ENCODE peak calls at places on chromosomes 12 and 14, in six cellular contexts. K, Q, E, N, I and R are unnamed samples.
A peak's percentile ranks its signal among the peaks of the same experiment; 100 is the strongest.

GRCh38 chr14:21631084-21631483 is 3.7 kb downstream of the OR10G2 start:
- DNase-seq in K (no peak), Q (no peak), E (no peak), N (no peak), I (no peak), R (no peak)

GRCh38 chr12:120529641-120530314 is 820 bp upstream of the COQ5 start:
- DNase-seq in K (no peak), Q (no peak), E (no peak), N (no peak), I (no peak), R (no peak)

GRCh38 chr14:46054526-46054925 is 597.1 kb downstream of the RPL10L start:
- DNase-seq in K (no peak), Q (peak; percentile 1), E (no peak), N (no peak), I (peak; percentile 86), R (no peak)

GRCh38 chr14:61217516-61217915 is 63.6 kb downstream of the TMEM30B start:
- DNase-seq in K (no peak), Q (no peak), E (no peak), N (no peak), I (no peak), R (no peak)

GRCh38 chr14:78967111-78967809 is 797.1 kb downstream of the NRXN3 start:
- DNase-seq in K (peak; percentile 9), Q (no peak), E (no peak), N (no peak), I (no peak), R (no peak)

GRCh38 chr14:33475623-33476022 is 475.3 kb downstream of the EGLN3 start:
- DNase-seq in K (no peak), Q (peak; percentile 37), E (peak; percentile 8), N (no peak), I (peak; percentile 21), R (peak; percentile 38)

GRCh38 chr12:124508323-124509096 is 58.9 kb downstream of the NCOR2 start:
- DNase-seq in K (no peak), Q (no peak), E (no peak), N (no peak), I (peak; percentile 76), R (no peak)

GRCh38 chr12:113214938-113215400 is 6.3 kb upstream of the TPCN1 start:
- DNase-seq in K (peak; percentile 95), Q (peak; percentile 89), E (peak; percentile 14), N (no peak), I (peak; percentile 97), R (no peak)

GRCh38 chr14:91649930-91650329 is 82.0 kb downstream of the CATSPERB start:
- DNase-seq in K (no peak), Q (no peak), E (no peak), N (no peak), I (peak; percentile 25), R (no peak)

GRCh38 chr14:22667881-22668280 is 23.7 kb upstream of the OR6J1 start:
- DNase-seq in K (no peak), Q (no peak), E (no peak), N (no peak), I (no peak), R (no peak)

GRCh38 chr14:38134631-38135030 is 73.1 kb upstream of the SSTR1 start:
- DNase-seq in K (no peak), Q (no peak), E (no peak), N (no peak), I (no peak), R (no peak)

GRCh38 chr12:5461966-5462365 is 30.1 kb downstream of the NTF3 start:
- DNase-seq in K (no peak), Q (no peak), E (no peak), N (no peak), I (peak; percentile 11), R (no peak)

GRCh38 chr12:48580831-48581230 is 11.0 kb upstream of the LALBA start:
- DNase-seq in K (no peak), Q (no peak), E (no peak), N (no peak), I (no peak), R (no peak)

GRCh38 chr14:104282332-104283196 is 144.2 kb downstream of the KIF26A start:
- DNase-seq in K (no peak), Q (no peak), E (no peak), N (no peak), I (no peak), R (no peak)

GRCh38 chr14:26595922-26596721 is 1.7 kb downstream of the NOVA1 start:
- DNase-seq in K (no peak), Q (no peak), E (no peak), N (no peak), I (no peak), R (no peak)

GRCh38 chr14:99575043-99576023 is 28.7 kb downstream of the CCDC85C start:
- DNase-seq in K (no peak), Q (peak; percentile 85), E (peak; percentile 10), N (no peak), I (no peak), R (no peak)

GRCh38 chr14:94099006-94099405 is 11.5 kb upstream of the IFI27 start:
- DNase-seq in K (no peak), Q (no peak), E (no peak), N (no peak), I (no peak), R (no peak)